ENCODE peak calls at places on chromosomes 13 and 19, in ten cellular contexts. R is CD4-positive, alpha-beta T cell; Q is lower leg skin; Y is GM12891; S is breast epithelium; J is WTC11; D is globus pallidus; B is activated T-helper 9 cell treated with anti-CD3 and anti-CD28 coated beads, Interleukin-2, amount 50 U/mL, for 16 hours; Z is HS-5; H is caudate nucleus. W is an unnamed sample.

GRCh38 chr13:26502826-26503225 is 54.7 kb upstream of the WASF3 start:
- DNase-seq in B (no peak), D (no peak), J (no peak), Q (peak; percentile 62), S (no peak), Y (no peak), H (no peak), Z (no peak), R (no peak), W (no peak)

GRCh38 chr13:32838985-32839384 is 177.2 kb upstream of the KL start:
- DNase-seq in Q (no peak), B (no peak), Y (no peak), D (peak; percentile 8), R (no peak), Z (no peak), H (no peak), J (no peak), S (no peak), W (peak; percentile 65)

GRCh38 chr19:55390461-55390880 is 4.7 kb downstream of the RPL28 start:
- DNase-seq in S (no peak), Q (no peak), B (no peak), Y (no peak), D (no peak), Z (no peak), H (no peak), J (no peak), R (no peak), W (no peak)

GRCh38 chr19:40754611-40755247 is 3.7 kb downstream of the SNRPA start:
- DNase-seq in J (no peak), B (peak; percentile 47), D (no peak), Z (no peak), S (no peak), Y (no peak), H (no peak), R (no peak), Q (no peak), W (no peak)

GRCh38 chr19:10228925-10229324 is 2.2 kb downstream of the S1PR2 start:
- DNase-seq in J (peak; percentile 54), D (no peak), S (no peak), Y (no peak), Q (no peak), Z (no peak), R (no peak), B (no peak), H (no peak), W (no peak)

GRCh38 chr13:97120976-97121375 is 101.2 kb upstream of the MBNL2 start:
- DNase-seq in S (no peak), Y (no peak), D (no peak), R (no peak), H (no peak), J (no peak), B (no peak), Z (no peak), Q (no peak), W (no peak)

GRCh38 chr13:20358022-20358421 is 125.9 kb upstream of the GJB6 start:
- DNase-seq in S (no peak), Y (no peak), Z (no peak), D (no peak), H (no peak), Q (no peak), B (no peak), R (no peak), J (no peak), W (no peak)

GRCh38 chr13:114154476-114154875 is 22.1 kb upstream of the RASA3 start:
- DNase-seq in D (no peak), S (no peak), J (no peak), H (no peak), Z (no peak), R (no peak), B (no peak), Q (no peak), Y (no peak), W (no peak)

GRCh38 chr13:49441846-49442245 is 2.0 kb downstream of the CAB39L start:
- DNase-seq in R (no peak), Q (no peak), D (no peak), H (no peak), S (no peak), J (no peak), Y (no peak), B (no peak), Z (no peak), W (no peak)

GRCh38 chr19:45211751-45212381 is 33.3 kb downstream of the BLOC1S3 start:
- DNase-seq in Y (no peak), H (no peak), R (no peak), Q (no peak), Z (no peak), B (no peak), D (no peak), S (peak; percentile 74), J (no peak), W (no peak)

GRCh38 chr19:3125900-3126524 is 9.8 kb upstream of the GNA15 start:
- DNase-seq in D (no peak), B (peak; percentile 61), R (peak; percentile 61), H (no peak), Z (no peak), Q (no peak), Y (peak; percentile 80), S (no peak), J (peak; percentile 85), W (no peak)

GRCh38 chr13:45341799-45342584 is 1.0 kb upstream of the TPT1 start:
- DNase-seq in J (no peak), R (no peak), H (no peak), Y (no peak), B (no peak), S (no peak), Q (peak; percentile 79), D (no peak), Z (no peak), W (no peak)

GRCh38 chr19:53034948-53035675 is 9.4 kb upstream of the ERVV-2 start:
- DNase-seq in Q (no peak), S (no peak), Z (no peak), B (no peak), Y (no peak), J (no peak), H (no peak), D (no peak), R (no peak), W (no peak)

GRCh38 chr19:18802354-18802753 is 11.2 kb upstream of the COMP start:
- DNase-seq in Q (no peak), R (no peak), H (no peak), D (no peak), Z (no peak), B (no peak), Y (no peak), S (no peak), J (peak; percentile 60), W (no peak)

GRCh38 chr13:100818706-100819105 is 144.1 kb upstream of the TMTC4 start:
- DNase-seq in Z (no peak), H (no peak), Q (no peak), B (no peak), R (no peak), J (no peak), D (peak; percentile 63), Y (no peak), S (no peak), W (no peak)

GRCh38 chr19:33447336-33448158 is 74.0 kb downstream of the CEBPG start:
- DNase-seq in Y (no peak), H (no peak), Q (no peak), R (no peak), B (no peak), J (peak; percentile 8), D (peak; percentile 10), S (peak; percentile 31), Z (no peak), W (no peak)

GRCh38 chr19:40249781-40250180 is 23.3 kb upstream of the CCNP start:
- DNase-seq in H (no peak), B (no peak), J (no peak), Z (no peak), Y (no peak), S (peak; percentile 86), R (no peak), Q (no peak), D (no peak), W (no peak)

W was measured in GM12864.